ENCODE peak calls at places on chromosomes 7 and 10, in ten cellular contexts. Z, J, V, D, I, L, S, R, A and W are unnamed samples.

GRCh38 chr7:44240983-44241510 is 40.3 kb downstream of the YKT6 start:
- DNase-seq in Z (peak), J (peak), V (peak), D (peak), I (peak), L (peak), S (peak), R (peak), A (peak), W (peak)

GRCh38 chr7:12431886-12432285 is 28.2 kb upstream of the VWDE start:
- DNase-seq in Z (no peak), J (no peak), V (no peak), D (no peak), I (no peak), L (no peak), S (peak), R (no peak), A (no peak), W (no peak)

GRCh38 chr10:59148701-59149100 is 27.7 kb upstream of the PHYHIPL start:
- DNase-seq in Z (no peak), J (no peak), V (no peak), D (no peak), I (no peak), L (no peak), S (no peak), R (no peak), A (no peak), W (no peak)

GRCh38 chr7:41886906-41887311 is 184.0 kb upstream of the INHBA start:
- DNase-seq in Z (no peak), J (no peak), V (no peak), D (no peak), I (no peak), L (peak), S (peak), R (no peak), A (peak), W (peak)

GRCh38 chr7:149291036-149291835 is 29.2 kb downstream of the ZNF783 start:
- DNase-seq in Z (no peak), J (no peak), V (no peak), D (peak), I (no peak), L (no peak), S (no peak), R (no peak), A (no peak), W (no peak)

GRCh38 chr7:104035351-104035750 is 45.9 kb upstream of the RELN start:
- DNase-seq in Z (no peak), J (no peak), V (no peak), D (no peak), I (no peak), L (no peak), S (no peak), R (no peak), A (no peak), W (no peak)

GRCh38 chr10:13709931-13710690 is 123.3 kb downstream of the PRPF18 start:
- DNase-seq in Z (no peak), J (no peak), V (no peak), D (peak), I (no peak), L (no peak), S (peak), R (no peak), A (no peak), W (no peak)

GRCh38 chr10:10794056-10794455 is 223.6 kb upstream of the CELF2 start:
- DNase-seq in Z (no peak), J (no peak), V (no peak), D (no peak), I (no peak), L (no peak), S (no peak), R (no peak), A (no peak), W (no peak)

GRCh38 chr7:136617176-136617575 is 251.3 kb upstream of the CHRM2 start:
- DNase-seq in Z (no peak), J (no peak), V (no peak), D (no peak), I (no peak), L (no peak), S (no peak), R (no peak), A (no peak), W (no peak)

GRCh38 chr7:106367018-106367420 is 82.2 kb upstream of the NAMPT start:
- DNase-seq in Z (no peak), J (no peak), V (no peak), D (peak), I (no peak), L (no peak), S (no peak), R (no peak), A (no peak), W (no peak)

GRCh38 chr7:3592438-3593134 is 291.5 kb downstream of the SDK1 start:
- DNase-seq in Z (no peak), J (no peak), V (no peak), D (no peak), I (no peak), L (no peak), S (no peak), R (no peak), A (no peak), W (no peak)

GRCh38 chr7:106767498-106768323 is 97.4 kb upstream of the PIK3CG start:
- DNase-seq in Z (no peak), J (no peak), V (no peak), D (no peak), I (no peak), L (no peak), S (no peak), R (no peak), A (no peak), W (no peak)

GRCh38 chr10:599767-600166 is 89.7 kb downstream of the DIP2C start:
- DNase-seq in Z (no peak), J (no peak), V (no peak), D (no peak), I (no peak), L (no peak), S (no peak), R (no peak), A (no peak), W (no peak)

GRCh38 chr7:92528188-92528957 is at the start of the genes PEX1 and RBM48:
- DNase-seq in Z (peak), J (peak), V (peak), D (peak), I (peak), L (peak), S (peak), R (peak), A (peak), W (peak)
- TF ChIP-seq POLR2AphosphoS5 in Z (peak), J (peak), V (peak), D (peak), I (peak), L (peak), S (peak), R (peak), A (peak), W (no peak)

DNA sequence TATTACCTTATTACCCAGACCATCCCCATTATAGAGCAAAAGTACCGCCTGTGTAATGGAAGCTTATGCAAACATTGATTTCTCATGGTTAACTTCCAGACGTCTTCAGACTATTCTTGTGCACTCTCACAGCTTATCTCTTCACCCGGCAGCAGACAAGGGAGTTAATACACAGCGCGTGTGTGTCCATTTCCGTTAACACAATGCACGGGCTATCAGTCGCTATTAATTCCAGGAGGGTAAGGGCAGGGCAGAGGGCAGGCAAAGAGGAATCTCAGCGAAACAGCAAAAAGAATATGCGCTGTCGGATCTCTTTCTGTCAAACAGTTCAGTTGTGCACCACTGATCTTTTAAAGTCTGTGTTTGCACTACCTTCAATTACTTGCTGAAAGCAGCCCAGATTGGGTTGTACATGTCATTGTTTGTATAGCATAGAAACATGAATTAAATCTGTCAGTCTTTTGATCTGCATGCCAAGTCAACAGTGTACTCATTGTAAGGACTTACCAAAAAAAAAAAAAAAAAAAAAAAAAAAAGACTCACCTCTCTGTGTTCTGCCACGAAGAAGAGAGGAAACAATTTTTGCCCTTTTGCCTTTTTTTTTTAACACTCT is 41.1 kb upstream of the CABCOCO1 start:
- DNase-seq in Z (no peak), J (no peak), V (no peak), D (no peak), I (no peak), L (no peak), S (no peak), R (no peak), A (no peak), W (no peak)
- TF ChIP-seq POLR2AphosphoS5 in Z (no peak), J (no peak), V (no peak), D (no peak), I (no peak), L (no peak), S (no peak), R (no peak), A (no peak), W (no peak)

GRCh38 chr10:112374724-112375541 is 1.0 kb downstream of the ACSL5 start:
- DNase-seq in Z (no peak), J (no peak), V (peak), D (peak), I (peak), L (no peak), S (no peak), R (peak), A (no peak), W (peak)

GRCh38 chr10:112379635-112380296 is 5.8 kb downstream of the ACSL5 start:
- DNase-seq in Z (no peak), J (no peak), V (peak), D (no peak), I (no peak), L (no peak), S (no peak), R (no peak), A (no peak), W (peak)

GRCh38 chr10:112373912-112374338 is at the start of gene ACSL5:
- DNase-seq in Z (no peak), J (no peak), V (no peak), D (no peak), I (no peak), L (no peak), S (no peak), R (no peak), A (no peak), W (peak)

GRCh38 chr10:112376578-112376855 is 2.6 kb downstream of the ACSL5 start:
- DNase-seq in Z (no peak), J (no peak), V (no peak), D (no peak), I (no peak), L (no peak), S (no peak), R (no peak), A (no peak), W (no peak)

GRCh38 chr10:112375721-112376577 is 2.0 kb downstream of the ACSL5 start:
- DNase-seq in Z (peak), J (peak), V (no peak), D (peak), I (peak), L (peak), S (peak), R (peak), A (peak), W (peak)
- TF ChIP-seq POLR2AphosphoS5 in Z (peak), J (no peak), V (peak), D (peak), I (peak), L (no peak), S (peak), R (peak), A (no peak), W (peak)

DNA sequence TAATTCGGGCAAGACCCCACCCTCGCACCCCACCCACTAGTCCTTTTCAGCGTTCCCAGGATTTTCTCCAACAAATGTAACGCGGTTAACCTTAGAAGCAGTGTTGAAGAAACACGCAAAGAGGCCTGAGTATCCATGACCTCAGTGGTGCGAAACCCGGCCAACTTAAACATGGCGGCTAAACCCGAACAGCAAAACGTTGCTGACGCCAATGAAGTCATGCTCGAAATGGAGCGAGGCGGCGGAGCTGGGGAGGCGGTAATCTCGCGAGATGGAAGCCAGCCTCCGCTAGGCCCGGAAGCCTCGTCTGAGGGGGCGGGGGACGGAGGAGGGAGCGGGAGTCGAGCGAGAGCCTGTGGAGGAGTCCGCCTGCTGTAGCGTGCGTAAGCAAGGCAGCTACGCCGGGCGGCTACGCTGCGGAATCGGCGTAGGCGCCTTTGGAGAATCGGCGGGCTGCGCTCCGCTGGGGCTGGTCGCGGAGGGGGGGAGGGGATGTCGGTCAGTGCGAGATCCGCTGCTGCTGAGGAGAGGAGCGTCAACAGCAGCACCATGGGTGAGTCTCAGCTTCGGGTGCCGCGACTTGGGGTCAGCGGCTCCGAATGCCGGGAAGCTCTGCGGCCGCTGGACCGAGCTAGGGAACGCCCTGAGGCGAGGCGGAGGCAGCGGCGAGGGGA is at the start of gene SEPTIN7:
- DNase-seq in Z (peak), J (peak), V (peak), D (peak), I (peak), L (peak), S (peak), R (peak), A (peak), W (peak)
- TF ChIP-seq POLR2AphosphoS5 in Z (peak), J (peak), V (peak), D (peak), I (peak), L (peak), S (peak), R (peak), A (peak), W (peak)

DNA sequence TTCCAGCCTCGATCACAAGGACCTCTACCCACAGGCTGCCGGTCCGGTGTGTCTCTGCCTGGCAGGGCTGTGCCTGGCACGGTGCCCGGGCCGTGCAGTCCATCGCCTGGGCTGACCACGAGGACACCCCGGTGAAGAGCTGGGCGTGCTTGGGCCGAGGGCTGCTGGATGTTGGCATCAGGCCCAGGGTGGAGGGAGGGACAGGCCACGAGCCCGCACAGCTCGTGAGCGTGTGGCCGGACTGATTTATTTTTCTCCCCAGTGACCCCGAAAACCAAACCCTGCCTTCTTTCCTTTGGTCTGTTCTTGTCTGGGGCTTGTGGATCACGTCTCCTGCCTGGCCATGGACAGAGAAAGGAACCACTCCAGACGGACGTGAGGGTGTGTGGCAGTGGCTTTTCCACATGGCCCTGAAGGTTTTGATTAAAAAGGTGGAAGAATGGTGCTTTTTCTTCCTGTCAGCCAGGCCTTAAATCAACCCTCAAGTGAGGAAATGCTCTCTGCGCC is 130.2 kb downstream of the RGS10 start:
- DNase-seq in Z (peak), J (peak), V (no peak), D (peak), I (no peak), L (peak), S (peak), R (no peak), A (peak), W (peak)
- TF ChIP-seq POLR2AphosphoS5 in Z (peak), J (peak), V (no peak), D (peak), I (no peak), L (no peak), S (peak), R (no peak), A (no peak), W (peak)

DNA sequence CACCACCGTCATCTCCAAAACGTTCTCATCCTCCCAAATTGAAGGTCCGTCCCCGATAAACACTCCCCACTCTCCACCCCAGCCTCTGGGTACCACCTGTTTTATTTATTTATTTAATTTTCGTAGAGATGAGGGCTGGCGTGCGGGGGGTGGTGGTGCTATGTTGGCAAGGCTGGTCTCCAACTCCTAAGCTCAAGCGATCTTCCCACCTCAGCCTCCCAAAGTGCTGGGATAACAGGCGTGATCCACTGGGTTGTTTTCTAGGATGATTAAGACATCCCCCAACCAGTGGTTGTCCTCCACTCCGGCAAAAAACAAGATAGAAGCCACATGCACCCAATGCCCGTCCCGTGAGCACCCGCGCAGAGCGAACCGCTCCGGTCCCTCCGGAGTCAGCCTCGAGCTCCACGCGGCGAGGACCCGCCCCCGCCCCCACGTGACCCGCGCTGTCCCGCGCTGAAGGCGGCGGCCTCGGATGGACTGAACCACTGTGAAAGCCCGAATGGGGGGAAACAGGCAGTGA is 916 bp upstream of the EIF3B start:
- DNase-seq in Z (peak), J (peak), V (peak), D (peak), I (peak), L (peak), S (peak), R (peak), A (peak), W (peak)
- TF ChIP-seq POLR2AphosphoS5 in Z (peak), J (peak), V (peak), D (peak), I (peak), L (peak), S (peak), R (peak), A (peak), W (peak)

DNA sequence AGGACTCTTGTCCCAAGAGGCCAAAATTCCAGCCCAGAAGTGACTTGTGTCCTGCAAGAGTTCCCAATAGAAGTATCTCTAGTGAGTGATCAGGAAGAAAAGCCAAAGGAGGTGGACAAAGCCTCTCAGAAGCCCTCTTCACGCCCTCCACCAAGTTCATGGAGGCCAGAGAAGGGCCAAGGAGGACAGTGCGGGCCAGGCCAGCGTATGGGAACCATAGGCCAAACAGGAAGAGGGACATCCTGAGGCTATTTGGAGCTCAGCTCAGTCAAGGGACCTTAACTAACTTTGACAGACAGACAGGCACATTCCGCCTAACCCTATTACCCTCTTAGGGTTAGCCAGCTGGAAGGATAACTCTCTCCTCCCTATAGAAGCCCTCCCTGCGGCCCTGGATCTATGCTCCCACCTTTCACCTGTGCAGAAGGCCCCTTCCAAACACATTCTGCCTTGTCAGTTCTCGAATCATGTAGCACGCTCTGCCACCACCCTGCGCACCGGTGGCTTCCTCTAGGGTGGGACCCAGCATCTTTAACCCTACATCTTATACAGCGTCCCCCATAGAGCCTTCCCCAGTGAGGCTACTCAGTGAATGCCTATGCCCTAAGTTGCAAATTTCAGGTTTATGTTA is 37.2 kb downstream of the FRMPD2 start:
- DNase-seq in Z (no peak), J (no peak), V (no peak), D (no peak), I (no peak), L (no peak), S (no peak), R (no peak), A (no peak), W (no peak)
- TF ChIP-seq POLR2AphosphoS5 in Z (no peak), J (no peak), V (no peak), D (no peak), I (no peak), L (no peak), S (no peak), R (no peak), A (no peak), W (no peak)

GRCh38 chr10:3069876-3070275 is 2.5 kb downstream of the PFKP start:
- DNase-seq in Z (no peak), J (no peak), V (no peak), D (no peak), I (no peak), L (no peak), S (no peak), R (no peak), A (no peak), W (no peak)
- TF ChIP-seq POLR2AphosphoS5 in Z (no peak), J (no peak), V (no peak), D (no peak), I (no peak), L (no peak), S (no peak), R (no peak), A (no peak), W (no peak)

GRCh38 chr7:100118388-100119074 is 627 bp downstream of the TAF6 start:
- DNase-seq in Z (no peak), J (no peak), V (no peak), D (no peak), I (no peak), L (no peak), S (no peak), R (no peak), A (no peak), W (no peak)
- TF ChIP-seq POLR2AphosphoS5 in Z (no peak), J (no peak), V (no peak), D (no peak), I (no peak), L (no peak), S (no peak), R (no peak), A (no peak), W (no peak)

DNA sequence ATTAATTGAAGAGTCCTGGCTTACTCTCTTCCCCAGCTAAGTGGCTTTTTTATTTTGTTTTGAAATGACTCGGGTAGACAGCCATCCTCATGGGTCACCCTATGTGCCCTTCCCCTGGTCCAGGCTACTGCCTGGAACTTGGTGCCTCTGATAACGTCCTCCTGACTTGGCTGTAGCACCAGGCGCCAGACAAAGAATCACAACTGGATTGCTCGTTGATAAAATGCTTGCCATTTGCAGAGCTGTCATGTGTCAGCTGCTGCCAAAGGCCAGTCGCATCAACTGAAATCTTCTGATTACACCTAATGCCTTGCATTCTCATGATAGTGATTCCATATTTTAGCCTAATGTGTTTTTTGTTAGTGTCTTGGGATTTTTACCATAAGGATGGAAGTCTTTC is 27.4 kb upstream of the ABLIM1 start:
- DNase-seq in Z (no peak), J (no peak), V (no peak), D (no peak), I (no peak), L (no peak), S (no peak), R (no peak), A (no peak), W (no peak)
- TF ChIP-seq POLR2AphosphoS5 in Z (no peak), J (no peak), V (no peak), D (no peak), I (no peak), L (no peak), S (no peak), R (no peak), A (no peak), W (no peak)